ENCODE peak calls at places on chromosome 22, in five cellular contexts. Z, W, I, Q and R are unnamed samples.

GRCh38 chr22:27670701-27671412 is 130.7 kb downstream of the MN1 start:
- DNase-seq in I (no peak), Q (peak; percentile 98), Z (no peak), W (peak; percentile 93), R (no peak)

GRCh38 chr22:33578752-33579151 is 341.5 kb downstream of the LARGE1 start:
- DNase-seq in W (no peak), Q (no peak), Z (no peak), I (no peak), R (no peak)

GRCh38 chr22:18063311-18063710 is 14.5 kb upstream of the PEX26 start:
- DNase-seq in W (no peak), I (no peak), Z (no peak), Q (no peak), R (peak; percentile 93)

GRCh38 chr22:43855431-43855830 is 6.9 kb downstream of the SULT4A1 start:
- DNase-seq in W (no peak), Q (no peak), Z (no peak), I (no peak), R (no peak)

GRCh38 chr22:43862074-43862881 is at the start of gene SULT4A1:
- DNase-seq in W (peak; percentile 78), Q (peak; percentile 91), Z (peak; percentile 21), I (peak; percentile 68), R (peak; percentile 11)

GRCh38 chr22:17570851-17571631 is 7.7 kb downstream of the SLC25A18 start:
- DNase-seq in Q (no peak), W (no peak), Z (peak; percentile 76), I (peak; percentile 97), R (peak; percentile 53)

GRCh38 chr22:48086246-48086645 is 1323.8 kb downstream of the TBC1D22A start:
- DNase-seq in W (no peak), I (no peak), Z (no peak), Q (no peak), R (no peak)

GRCh38 chr22:47748887-47749286 is 986.4 kb downstream of the TBC1D22A start:
- DNase-seq in Q (no peak), W (no peak), Z (no peak), I (no peak), R (no peak)

GRCh38 chr22:49965291-49966040 is 4.9 kb downstream of the PIM3 start:
- DNase-seq in W (no peak), I (no peak), Q (peak; percentile 2), Z (no peak), R (no peak)

GRCh38 chr22:17569971-17570511 is 6.7 kb downstream of the SLC25A18 start:
- DNase-seq in Z (peak; percentile 23), Q (no peak), W (no peak), I (peak; percentile 42), R (no peak)

DNA sequence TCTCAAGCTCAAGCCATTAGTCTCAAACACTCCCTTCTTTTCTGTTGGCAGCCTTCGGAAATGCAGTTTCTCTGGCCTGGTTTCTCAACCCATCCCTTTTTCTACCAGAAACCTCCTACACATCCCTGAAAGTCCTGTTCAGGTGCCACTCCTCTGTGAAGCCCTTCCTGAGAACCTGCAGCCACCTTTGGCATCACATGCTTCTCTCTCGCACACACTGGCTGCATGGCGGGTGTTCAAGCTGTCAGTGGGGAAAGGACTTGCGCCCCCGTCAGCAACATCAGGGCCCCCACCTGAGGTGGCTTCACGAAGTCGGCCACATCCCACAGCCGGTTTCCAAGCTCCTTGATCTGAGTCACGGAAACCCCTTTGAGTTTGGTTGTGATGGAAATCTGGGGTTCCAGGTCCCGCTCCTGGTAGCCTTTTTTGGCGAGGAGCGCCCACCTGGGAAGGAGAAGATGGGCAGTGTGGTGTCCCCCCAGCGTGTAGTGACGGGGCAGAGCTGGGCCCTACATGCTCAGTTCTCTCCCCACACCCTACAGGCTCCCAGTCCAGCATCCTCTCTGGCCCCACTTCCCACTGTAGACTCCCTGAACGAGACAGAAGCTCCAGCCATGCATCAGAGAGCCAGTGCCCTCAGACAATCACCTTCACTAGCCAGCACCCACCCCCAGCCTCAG is 1.8 kb upstream of the LRRC74B start:
- DNase-seq in Z (no peak), I (no peak), W (no peak), Q (no peak), R (peak; percentile 5)
- TF ChIP-seq EZH2 in Z (no peak), I (no peak), W (no peak), Q (no peak), R (no peak)

GRCh38 chr22:38984224-38984623 is 2.1 kb downstream of the APOBEC3B start:
- DNase-seq in Q (no peak), W (no peak), Z (no peak), I (no peak), R (no peak)

GRCh38 chr22:38987171-38987895 is 5.2 kb downstream of the APOBEC3B start:
- DNase-seq in W (no peak), Q (no peak), I (no peak), Z (no peak), R (no peak)

GRCh38 chr22:38986629-38987028 is 4.5 kb downstream of the APOBEC3B start:
- DNase-seq in I (no peak), W (no peak), Z (no peak), Q (no peak), R (no peak)

DNA sequence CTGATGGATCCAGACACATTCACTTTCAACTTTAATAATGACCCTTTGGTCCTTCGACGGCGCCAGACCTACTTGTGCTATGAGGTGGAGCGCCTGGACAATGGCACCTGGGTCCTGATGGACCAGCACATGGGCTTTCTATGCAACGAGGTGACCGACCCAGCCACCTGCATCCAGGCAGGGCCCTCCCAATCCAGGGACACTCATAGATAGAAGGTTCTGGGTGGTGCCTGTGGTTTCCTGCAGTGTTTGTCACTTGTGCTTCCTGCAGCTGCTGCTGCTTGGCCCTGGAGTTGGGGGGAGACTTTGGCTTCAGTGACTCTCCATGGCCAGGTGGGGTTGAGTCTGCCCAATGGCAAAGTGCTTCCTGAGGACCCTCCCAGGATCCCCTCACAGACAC is 7.3 kb downstream of the APOBEC3B start:
- DNase-seq in Z (no peak), Q (no peak), I (no peak), W (no peak), R (no peak)
- TF ChIP-seq EZH2 in Z (no peak), Q (no peak), I (no peak), W (no peak), R (no peak)

GRCh38 chr22:37484115-37485005 is 1.8 kb downstream of the MFNG start:
- DNase-seq in Q (peak; percentile 71), I (no peak), Z (no peak), W (no peak), R (no peak)
- TF ChIP-seq EZH2 in Q (no peak), I (no peak), Z (no peak), W (no peak), R (no peak)

DNA sequence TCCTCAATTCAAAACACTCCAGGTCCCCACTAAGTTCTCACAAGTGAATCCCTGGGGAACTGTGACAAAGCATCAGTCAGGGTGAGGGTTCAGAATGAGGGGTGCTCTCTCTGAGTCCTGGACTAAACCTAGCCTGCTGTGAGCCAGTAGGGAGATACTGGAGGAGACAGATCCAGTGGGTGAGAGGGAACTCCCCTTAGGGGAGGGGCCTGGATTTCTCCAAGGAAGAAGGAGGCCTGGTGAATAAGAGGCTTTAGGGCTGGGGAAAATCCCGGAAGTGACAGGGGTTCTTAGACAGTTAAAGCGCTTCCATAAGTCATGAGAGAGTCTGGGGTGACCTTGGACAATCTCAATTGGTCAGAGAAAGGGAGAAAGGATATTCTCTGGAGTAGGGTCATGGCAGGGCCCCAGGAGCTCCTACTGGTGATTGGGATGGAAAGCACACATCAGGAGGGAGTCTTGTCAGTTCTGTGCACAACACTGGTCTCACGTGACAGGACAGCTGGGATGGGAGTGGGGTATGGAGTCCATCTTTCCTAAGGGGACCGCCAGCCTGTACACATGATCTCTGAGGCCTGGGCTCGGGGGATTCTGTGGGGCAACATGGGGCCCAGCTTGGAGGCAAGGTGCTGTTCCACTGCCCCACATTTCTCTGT is 1.5 kb downstream of the TBC1D10A start:
- DNase-seq in Z (peak; percentile 82), W (peak; percentile 30), Q (peak; percentile 50), I (peak; percentile 74), R (peak; percentile 93)
- TF ChIP-seq EZH2 in Z (no peak), W (no peak), Q (no peak), I (no peak), R (no peak)

GRCh38 chr22:19524170-19525115 is at the start of gene CLDN5:
- DNase-seq in W (peak; percentile 82), Q (peak; percentile 75), I (peak; percentile 12), Z (no peak), R (no peak)
- TF ChIP-seq EZH2 in W (peak; percentile 6), Q (no peak), I (peak; percentile 28), Z (peak; percentile 61), R (no peak)

GRCh38 chr22:38257650-38258246 is 15.1 kb downstream of the TMEM184B start:
- DNase-seq in I (no peak), Q (no peak), Z (no peak), W (peak; percentile 45), R (no peak)
- TF ChIP-seq EZH2 in I (no peak), Q (no peak), Z (no peak), W (no peak), R (no peak)

DNA sequence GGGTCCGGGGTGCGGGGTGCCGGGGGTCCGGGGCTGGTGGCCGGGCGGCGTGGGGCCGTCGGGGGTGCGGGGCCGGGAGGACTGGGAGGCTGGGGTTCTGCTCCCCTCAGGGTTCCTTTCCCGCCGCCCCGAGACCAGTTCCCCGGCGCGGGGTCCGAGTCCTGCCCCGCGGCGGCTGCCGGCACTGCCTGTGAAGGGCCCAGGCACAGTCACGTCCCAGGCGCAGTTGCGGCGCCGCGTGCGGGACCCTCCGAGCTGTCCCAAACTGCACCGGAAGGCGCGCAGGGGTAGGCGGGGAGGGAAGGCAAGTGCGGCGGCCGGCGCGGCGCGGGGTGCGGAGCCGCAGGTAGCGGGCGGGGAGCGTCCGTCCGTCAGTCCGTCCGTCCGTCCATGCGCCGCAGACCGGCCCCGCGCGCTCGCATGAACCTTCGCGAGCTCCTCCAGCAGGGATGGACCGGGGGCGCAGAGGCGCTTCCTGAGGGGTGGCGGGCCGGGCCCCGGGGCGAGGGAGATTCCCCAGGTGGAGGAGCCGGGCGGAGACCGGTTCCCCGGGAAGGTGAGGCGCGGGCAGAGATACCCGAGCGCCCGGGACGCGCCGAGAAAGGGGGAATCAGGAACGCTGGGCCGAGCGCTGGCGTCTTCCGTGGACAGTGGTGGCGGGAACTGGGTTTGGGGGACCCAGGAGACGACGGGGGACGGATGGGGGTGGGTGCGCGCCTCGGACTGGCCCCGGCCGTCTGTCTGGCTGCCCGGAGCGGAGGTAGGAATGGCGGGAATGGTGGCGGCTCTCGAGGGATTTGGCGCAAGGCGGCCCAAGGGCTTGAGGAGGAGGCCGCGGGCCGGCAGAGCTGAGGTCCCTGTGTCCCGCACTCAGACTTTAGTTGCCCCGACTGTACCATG is 3.1 kb upstream of the ADORA2A start:
- DNase-seq in Z (no peak), W (peak; percentile 72), Q (peak; percentile 67), I (no peak), R (no peak)
- TF ChIP-seq EZH2 in Z (peak; percentile 95), W (no peak), Q (peak; percentile 98), I (peak; percentile 32), R (no peak)

GRCh38 chr22:41915035-41915782 is at the start of gene SHISA8:
- DNase-seq in Z (peak; percentile 12), W (peak; percentile 73), I (no peak), Q (peak; percentile 79), R (peak; percentile 32)
- TF ChIP-seq EZH2 in Z (peak; percentile 88), W (peak; percentile 55), I (peak; percentile 89), Q (peak; percentile 79), R (no peak)